ENCODE peak calls at places on chromosomes 7 and 10, in four cellular contexts. One of them, this sample, is unnamed.

GRCh38 chr10:36437367-36437766 is 688.0 kb upstream of the ANKRD30A start:
- DNase-seq in GM06990: no peak
- DNase-seq in AG09309: no peak
- DNase-seq in fibroblast of lung: no peak
- DNase-seq in this sample: no peak

GRCh38 chr10:79056361-79056735 is 12.4 kb upstream of the ZMIZ1 start:
- DNase-seq in GM06990: no peak
- DNase-seq in AG09309: no peak
- DNase-seq in fibroblast of lung: no peak
- DNase-seq in this sample: no peak

GRCh38 chr10:110802551-110803238 is 69.0 kb upstream of the PDCD4 start:
- DNase-seq in GM06990: peak; percentile 41
- DNase-seq in AG09309: peak; percentile 43
- DNase-seq in fibroblast of lung: peak; percentile 95
- DNase-seq in this sample: peak; percentile 81

GRCh38 chr10:34861293-34862004 is 46.4 kb upstream of the PARD3 start:
- DNase-seq in GM06990: no peak
- DNase-seq in AG09309: no peak
- DNase-seq in fibroblast of lung: peak; percentile 10
- DNase-seq in this sample: peak; percentile 21

GRCh38 chr10:123227706-123228105 is 73.5 kb downstream of the BUB3 start:
- DNase-seq in GM06990: no peak
- DNase-seq in AG09309: no peak
- DNase-seq in fibroblast of lung: no peak
- DNase-seq in this sample: no peak

GRCh38 chr7:55405856-55406541 is 40.9 kb downstream of the LANCL2 start:
- DNase-seq in GM06990: no peak
- DNase-seq in AG09309: no peak
- DNase-seq in fibroblast of lung: no peak
- DNase-seq in this sample: no peak

GRCh38 chr10:24349379-24350110 is 140.6 kb downstream of the KIAA1217 start:
- DNase-seq in GM06990: no peak
- DNase-seq in AG09309: peak; percentile 32
- DNase-seq in fibroblast of lung: peak; percentile 69
- DNase-seq in this sample: peak; percentile 30

GRCh38 chr7:116417593-116418345 is 81.8 kb upstream of the CAV2 start:
- DNase-seq in GM06990: no peak
- DNase-seq in AG09309: no peak
- DNase-seq in fibroblast of lung: peak; percentile 43
- DNase-seq in this sample: no peak

GRCh38 chr10:129953541-129954031 is 10.5 kb downstream of the EBF3 start:
- DNase-seq in GM06990: no peak
- DNase-seq in AG09309: no peak
- DNase-seq in fibroblast of lung: no peak
- DNase-seq in this sample: peak; percentile 94

GRCh38 chr7:103832438-103832837 is 157.0 kb downstream of the RELN start:
- DNase-seq in GM06990: no peak
- DNase-seq in AG09309: no peak
- DNase-seq in fibroblast of lung: no peak
- DNase-seq in this sample: no peak

GRCh38 chr10:117535045-117535751 is 7.3 kb upstream of the EMX2 start:
- DNase-seq in GM06990: no peak
- DNase-seq in AG09309: no peak
- DNase-seq in fibroblast of lung: no peak
- DNase-seq in this sample: no peak

GRCh38 chr10:15725603-15726002 is 5.9 kb upstream of the ITGA8 start:
- DNase-seq in GM06990: no peak
- DNase-seq in AG09309: no peak
- DNase-seq in fibroblast of lung: peak; percentile 48
- DNase-seq in this sample: peak; percentile 72

GRCh38 chr7:28458732-28459131 is 46.4 kb downstream of the CREB5 start:
- DNase-seq in GM06990: no peak
- DNase-seq in AG09309: no peak
- DNase-seq in fibroblast of lung: no peak
- DNase-seq in this sample: no peak

GRCh38 chr7:130009848-130010688 is 41.1 kb downstream of the ZC3HC1 start:
- DNase-seq in GM06990: peak; percentile 62
- DNase-seq in AG09309: peak; percentile 64
- DNase-seq in fibroblast of lung: peak; percentile 90
- DNase-seq in this sample: peak; percentile 88

GRCh38 chr10:54703086-54703485 is 97.9 kb downstream of the PCDH15 start:
- DNase-seq in GM06990: no peak
- DNase-seq in AG09309: no peak
- DNase-seq in fibroblast of lung: peak; percentile 20
- DNase-seq in this sample: no peak

DNA sequence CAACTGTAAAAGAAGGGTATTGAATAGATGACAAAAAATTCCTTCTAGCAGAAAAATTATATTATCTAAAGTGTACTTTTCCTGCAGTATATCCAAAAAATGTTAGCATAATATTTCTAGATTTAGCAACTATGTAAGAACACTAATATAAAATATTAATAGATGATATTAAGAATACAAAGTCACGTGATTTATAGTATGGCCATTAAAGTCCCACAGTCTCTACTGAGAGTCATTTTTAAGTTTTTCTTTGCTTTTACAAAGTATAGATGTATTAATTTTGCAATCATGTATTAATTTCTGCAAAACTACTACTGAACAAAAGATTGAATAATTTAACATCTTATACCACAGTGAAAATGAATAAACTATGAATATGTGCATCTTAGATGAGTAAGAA is 94.9 kb downstream of the ZWINT start:
- DNase-seq in GM06990: no peak
- DNase-seq in AG09309: no peak
- DNase-seq in fibroblast of lung: no peak
- DNase-seq in this sample: no peak
- H3K4me3 ChIP-seq in GM06990: no peak overlapping the region
- H3K4me3 ChIP-seq in AG09309: no peak overlapping the region
- H3K4me3 ChIP-seq in fibroblast of lung: no peak overlapping the region
- H3K4me3 ChIP-seq in this sample: no peak overlapping the region

GRCh38 chr7:46745700-46746090 is 824.6 kb upstream of the IGFBP3 start:
- DNase-seq in GM06990: no peak
- DNase-seq in AG09309: no peak
- DNase-seq in fibroblast of lung: no peak
- DNase-seq in this sample: peak; percentile 30
- TF ChIP-seq CTCF in GM06990: no peak
- TF ChIP-seq CTCF in AG09309: peak; percentile 47
- TF ChIP-seq CTCF in fibroblast of lung: peak; percentile 39
- TF ChIP-seq CTCF in this sample: peak; percentile 35

GRCh38 chr10:4051408-4052151 is 266.6 kb upstream of the KLF6 start:
- DNase-seq in GM06990: no peak
- DNase-seq in AG09309: no peak
- DNase-seq in fibroblast of lung: no peak
- DNase-seq in this sample: no peak
- H3K4me3 ChIP-seq in GM06990: peak overlapping the region; percentile 54
- H3K4me3 ChIP-seq in AG09309: no peak overlapping the region
- H3K4me3 ChIP-seq in fibroblast of lung: peak overlapping the region; percentile 50
- H3K4me3 ChIP-seq in this sample: peak overlapping the region; percentile 2

DNA sequence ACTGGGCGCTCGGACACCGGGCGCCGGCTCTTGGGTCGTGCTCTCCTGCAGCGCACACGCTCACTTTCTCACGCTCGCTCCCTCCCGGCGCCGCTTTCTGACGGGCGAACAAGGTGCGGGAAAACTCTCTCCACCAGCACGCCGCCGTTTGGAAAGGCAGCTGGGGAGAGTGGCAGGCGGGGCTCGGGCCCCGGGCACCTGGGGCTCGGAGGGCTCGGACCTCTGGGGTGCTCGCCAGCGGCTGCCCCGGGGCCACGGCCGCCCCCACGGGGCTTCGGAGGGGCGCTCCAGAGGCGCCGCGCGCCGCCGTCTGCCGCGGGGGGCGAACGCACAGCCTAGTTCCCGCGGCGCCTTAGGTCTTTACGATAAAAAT is 391 bp upstream of the EPC1 start:
- DNase-seq in GM06990: no peak
- DNase-seq in AG09309: no peak
- DNase-seq in fibroblast of lung: no peak
- DNase-seq in this sample: no peak
- TF ChIP-seq CTCF in GM06990: no peak
- TF ChIP-seq CTCF in AG09309: no peak
- TF ChIP-seq CTCF in fibroblast of lung: no peak
- TF ChIP-seq CTCF in this sample: no peak

DNA sequence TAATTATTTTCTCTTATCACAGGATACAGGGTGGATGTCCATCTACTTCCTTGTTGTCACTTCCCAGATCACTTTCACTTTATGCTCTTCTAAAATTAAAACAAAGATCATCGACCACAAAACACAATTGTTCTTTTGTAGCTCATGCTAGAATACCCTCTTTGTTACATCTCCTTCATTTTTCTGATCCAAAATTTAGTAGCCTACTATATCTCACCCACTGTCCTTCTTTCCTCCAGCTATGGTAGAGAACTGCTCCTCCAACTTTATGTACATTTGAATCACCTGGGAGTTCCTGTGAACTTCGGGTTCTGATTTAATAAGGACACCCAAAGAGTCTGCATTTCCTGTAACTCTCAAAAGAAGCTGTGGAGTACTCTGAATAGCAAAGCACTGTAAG is 1.2 kb upstream of the AHR start:
- DNase-seq in GM06990: no peak
- DNase-seq in AG09309: no peak
- DNase-seq in fibroblast of lung: no peak
- DNase-seq in this sample: no peak
- H3K4me3 ChIP-seq in GM06990: no peak overlapping the region
- H3K4me3 ChIP-seq in AG09309: no peak overlapping the region
- H3K4me3 ChIP-seq in fibroblast of lung: no peak overlapping the region
- H3K4me3 ChIP-seq in this sample: no peak overlapping the region

GRCh38 chr10:103918053-103918846 is at the start of gene STN1:
- DNase-seq in GM06990: peak; percentile 97
- DNase-seq in AG09309: peak; percentile 83
- DNase-seq in fibroblast of lung: peak; percentile 96
- DNase-seq in this sample: peak; percentile 96
- TF ChIP-seq CTCF in GM06990: no peak
- TF ChIP-seq CTCF in AG09309: no peak
- TF ChIP-seq CTCF in fibroblast of lung: no peak
- TF ChIP-seq CTCF in this sample: peak; percentile 25

This sample was measured in AG10803.